ENCODE peak calls at places on chromosomes 13 and 19, in five cellular contexts. U is frontal cortex, B is dorsolateral prefrontal cortex, D is anterior cingulate cortex, A is NCI-H1105. Q is an unnamed sample.

GRCh38 chr19:3234800-3235199 is 10.3 kb downstream of the CELF5 start:
- DNase-seq in U (no peak), B (no peak), D (no peak), A (no peak), Q (no peak)

GRCh38 chr13:112981361-112981905 is 12.4 kb downstream of the MCF2L start:
- DNase-seq in U (no peak), B (no peak), D (no peak), A (no peak), Q (no peak)

GRCh38 chr19:1608414-1609391 is 3.4 kb upstream of the UQCR11 start:
- DNase-seq in U (no peak), B (no peak), D (no peak), A (no peak), Q (no peak)

GRCh38 chr19:3765121-3765520 is 2.6 kb downstream of the MRPL54 start:
- DNase-seq in U (no peak), B (no peak), D (no peak), A (no peak), Q (no peak)

GRCh38 chr13:110070511-110071120 is 236.3 kb downstream of the COL4A1 start:
- DNase-seq in U (no peak), B (no peak), D (no peak), A (no peak), Q (no peak)

GRCh38 chr13:77143325-77143907 is 116.5 kb upstream of the FBXL3 start:
- DNase-seq in U (no peak), B (no peak), D (no peak), A (no peak), Q (no peak)

GRCh38 chr19:18975011-18975410 is 34.0 kb upstream of the HOMER3 start:
- DNase-seq in U (no peak), B (no peak), D (no peak), A (no peak), Q (no peak)

GRCh38 chr13:51577690-51578089 is 6.6 kb upstream of the WDFY2 start:
- DNase-seq in U (no peak), B (no peak), D (no peak), A (no peak), Q (no peak)

GRCh38 chr19:18021121-18021755 is 13.3 kb downstream of the ARRDC2 start:
- DNase-seq in U (peak), B (peak), D (peak), A (no peak), Q (peak)

GRCh38 chr19:29290853-29291252 is 77.9 kb upstream of the UQCRFS1 start:
- DNase-seq in U (no peak), B (no peak), D (no peak), A (no peak), Q (no peak)

GRCh38 chr19:53374288-53374687 is 8.8 kb downstream of the ZNF525 start:
- DNase-seq in U (no peak), B (no peak), D (no peak), A (no peak), Q (no peak)

GRCh38 chr19:33674575-33675367 is 53.0 kb downstream of the CHST8 start:
- DNase-seq in U (no peak), B (no peak), D (no peak), A (no peak), Q (no peak)

GRCh38 chr13:99417151-99417820 is 84.0 kb upstream of the TM9SF2 start:
- DNase-seq in U (no peak), B (no peak), D (no peak), A (no peak), Q (no peak)

GRCh38 chr19:51140441-51140840 is 1.7 kb upstream of the SIGLEC7 start:
- DNase-seq in U (no peak), B (no peak), D (no peak), A (no peak), Q (no peak)